ENCODE peak calls at places on chromosomes 2 and 18, in five cellular contexts. One of them, this sample, is unnamed.

GRCh38 chr18:79630266-79631095 is 49.1 kb upstream of the CTDP1 start:
- DNase-seq in AG10803: no peak
- DNase-seq in cardiac fibroblast: no peak
- DNase-seq in spleen: peak
- DNase-seq in WERI-Rb-1: peak
- DNase-seq in this sample: no peak

GRCh38 chr2:128091691-128092050 is 671 bp downstream of the UGGT1 start:
- DNase-seq in AG10803: peak
- DNase-seq in cardiac fibroblast: peak
- DNase-seq in spleen: no peak
- DNase-seq in WERI-Rb-1: no peak
- DNase-seq in this sample: peak

GRCh38 chr2:43184339-43184895 is 42.0 kb downstream of the ZFP36L2 start:
- DNase-seq in AG10803: peak
- DNase-seq in cardiac fibroblast: peak
- DNase-seq in spleen: no peak
- DNase-seq in WERI-Rb-1: no peak
- DNase-seq in this sample: peak

GRCh38 chr2:85951351-85952067 is 62.7 kb upstream of the ST3GAL5 start:
- DNase-seq in AG10803: no peak
- DNase-seq in cardiac fibroblast: no peak
- DNase-seq in spleen: no peak
- DNase-seq in WERI-Rb-1: no peak
- DNase-seq in this sample: peak

GRCh38 chr2:120579916-120580685 is 155.6 kb upstream of the GLI2 start:
- DNase-seq in AG10803: no peak
- DNase-seq in cardiac fibroblast: no peak
- DNase-seq in spleen: no peak
- DNase-seq in WERI-Rb-1: no peak
- DNase-seq in this sample: no peak

GRCh38 chr2:21431078-21431477 is 307.3 kb downstream of the TDRD15 start:
- DNase-seq in AG10803: no peak
- DNase-seq in cardiac fibroblast: no peak
- DNase-seq in spleen: no peak
- DNase-seq in WERI-Rb-1: no peak
- DNase-seq in this sample: no peak

GRCh38 chr18:55781481-55781957 is 193.5 kb upstream of the TCF4 start:
- DNase-seq in AG10803: peak
- DNase-seq in cardiac fibroblast: peak
- DNase-seq in spleen: no peak
- DNase-seq in WERI-Rb-1: peak
- DNase-seq in this sample: peak

GRCh38 chr2:10399358-10399757 is 48.8 kb downstream of the ODC1 start:
- DNase-seq in AG10803: no peak
- DNase-seq in cardiac fibroblast: no peak
- DNase-seq in spleen: no peak
- DNase-seq in WERI-Rb-1: no peak
- DNase-seq in this sample: no peak

GRCh38 chr2:23452853-23453420 is 68.0 kb downstream of the KLHL29 start:
- DNase-seq in AG10803: peak
- DNase-seq in cardiac fibroblast: peak
- DNase-seq in spleen: no peak
- DNase-seq in WERI-Rb-1: no peak
- DNase-seq in this sample: peak

GRCh38 chr2:120020554-120020953 is 7.7 kb downstream of the EPB41L5 start:
- DNase-seq in AG10803: no peak
- DNase-seq in cardiac fibroblast: no peak
- DNase-seq in spleen: no peak
- DNase-seq in WERI-Rb-1: no peak
- DNase-seq in this sample: no peak

GRCh38 chr2:136284226-136285119 is 166.5 kb upstream of the CXCR4 start:
- DNase-seq in AG10803: no peak
- DNase-seq in cardiac fibroblast: no peak
- DNase-seq in spleen: no peak
- DNase-seq in WERI-Rb-1: no peak
- DNase-seq in this sample: no peak

GRCh38 chr2:226552571-226553285 is 246.9 kb downstream of the IRS1 start:
- DNase-seq in AG10803: no peak
- DNase-seq in cardiac fibroblast: no peak
- DNase-seq in spleen: no peak
- DNase-seq in WERI-Rb-1: peak
- DNase-seq in this sample: no peak

DNA sequence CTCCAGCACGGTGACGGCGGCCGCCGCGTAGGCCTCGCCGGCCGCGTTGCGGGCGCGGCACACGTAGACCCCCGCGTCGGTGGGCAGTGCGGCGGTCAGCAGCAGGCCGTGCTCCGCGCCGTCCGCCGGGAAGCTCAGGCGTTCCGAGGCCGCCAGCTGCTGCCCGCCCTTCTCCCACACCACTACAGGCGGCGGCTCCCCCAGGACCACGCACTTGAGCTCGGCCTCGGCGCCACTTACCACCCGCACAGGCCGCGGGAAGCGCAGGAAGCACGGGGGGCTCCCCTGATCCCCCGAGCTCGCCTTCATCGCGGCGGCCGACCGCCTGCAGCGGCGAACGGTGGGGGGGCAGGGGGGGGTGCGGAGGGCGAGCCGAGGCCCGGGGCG is 422 bp downstream of the OBSL1 start:
- DNase-seq in AG10803: peak
- DNase-seq in cardiac fibroblast: peak
- DNase-seq in spleen: no peak
- DNase-seq in WERI-Rb-1: no peak
- DNase-seq in this sample: peak
- H3K4me3 ChIP-seq in AG10803: peak
- H3K4me3 ChIP-seq in cardiac fibroblast: peak
- H3K4me3 ChIP-seq in spleen: peak
- H3K4me3 ChIP-seq in WERI-Rb-1: peak
- H3K4me3 ChIP-seq in this sample: peak

DNA sequence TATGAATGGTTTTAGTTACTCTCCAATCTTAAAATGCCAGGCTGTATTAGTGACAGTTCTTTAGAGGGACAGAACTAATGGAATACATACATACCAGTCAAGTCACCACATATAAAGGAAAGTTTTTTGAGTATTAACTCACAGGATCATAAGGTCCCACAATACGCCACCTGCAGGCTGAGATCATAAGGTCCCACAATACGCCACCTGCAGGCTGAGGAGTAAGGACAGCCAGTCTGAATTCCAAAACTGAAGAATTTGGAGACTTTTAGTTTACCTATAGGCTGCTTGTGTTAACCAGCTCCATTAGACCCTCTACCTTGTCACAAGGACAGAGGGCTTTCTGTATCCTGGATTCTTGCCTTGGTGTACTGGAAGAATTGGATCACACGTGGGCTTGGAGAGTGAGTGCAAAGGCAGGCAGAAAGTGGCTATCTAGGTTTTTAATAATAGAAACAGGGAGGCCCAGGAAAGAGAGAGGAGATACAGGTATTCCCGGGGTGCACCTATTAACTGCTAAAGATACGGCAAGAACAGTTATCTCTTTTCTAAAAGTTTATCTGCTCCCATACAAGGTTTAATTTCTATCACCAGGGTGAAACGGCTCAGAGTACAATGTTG is 234.9 kb upstream of the CYRIA start:
- DNase-seq in AG10803: no peak
- DNase-seq in cardiac fibroblast: no peak
- DNase-seq in spleen: no peak
- DNase-seq in WERI-Rb-1: peak
- DNase-seq in this sample: peak
- TF ChIP-seq CTCF in AG10803: peak
- TF ChIP-seq CTCF in cardiac fibroblast: peak
- TF ChIP-seq CTCF in spleen: peak
- TF ChIP-seq CTCF in WERI-Rb-1: peak
- TF ChIP-seq CTCF in this sample: peak

DNA sequence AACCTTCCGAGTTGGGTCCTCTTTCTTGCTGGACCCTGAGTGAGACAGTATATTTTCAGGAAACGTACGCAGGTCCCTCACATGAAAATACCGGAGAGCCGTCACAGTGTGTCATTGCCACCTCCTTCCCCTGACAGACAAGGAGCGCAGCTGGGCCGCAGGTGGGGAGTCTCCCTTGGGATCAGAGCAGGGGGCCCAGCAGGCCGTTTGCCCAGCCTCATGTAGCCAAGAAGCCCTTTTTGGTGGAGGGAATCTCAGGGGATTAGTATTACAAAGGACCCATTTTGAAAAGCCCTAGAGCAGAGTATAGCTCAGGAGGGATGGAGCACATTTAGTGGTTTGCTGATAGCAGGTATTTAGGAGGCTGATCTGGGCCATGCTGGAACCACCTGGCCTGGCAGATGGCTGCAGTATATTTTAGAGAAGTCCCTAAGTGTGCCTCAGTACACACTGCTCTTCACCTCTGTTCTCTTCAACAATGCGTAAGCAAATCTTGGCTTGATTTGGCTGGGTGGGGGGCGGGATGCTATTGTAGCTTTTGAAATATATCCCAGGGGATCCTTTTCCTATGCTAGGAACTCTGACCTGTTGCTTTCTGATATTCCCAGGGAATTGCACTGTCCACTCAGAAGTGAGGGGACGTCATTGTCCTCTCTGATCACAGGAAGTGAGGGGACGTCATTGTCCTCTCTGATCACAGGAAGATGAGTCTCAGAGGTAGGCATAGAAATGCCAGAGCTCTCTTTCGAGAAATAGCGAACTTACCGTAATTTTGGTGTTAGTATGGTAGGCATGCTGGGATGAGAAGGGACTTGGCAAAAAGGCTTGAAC is 171.9 kb downstream of the HRH4 start:
- DNase-seq in AG10803: no peak
- DNase-seq in cardiac fibroblast: no peak
- DNase-seq in spleen: no peak
- DNase-seq in WERI-Rb-1: peak
- DNase-seq in this sample: no peak
- H3K4me3 ChIP-seq in AG10803: no peak
- H3K4me3 ChIP-seq in cardiac fibroblast: no peak
- H3K4me3 ChIP-seq in spleen: no peak
- H3K4me3 ChIP-seq in WERI-Rb-1: peak
- H3K4me3 ChIP-seq in this sample: no peak

GRCh38 chr2:113979172-113980128 is 89.6 kb downstream of the ACTR3 start:
- DNase-seq in AG10803: no peak
- DNase-seq in cardiac fibroblast: no peak
- DNase-seq in spleen: peak
- DNase-seq in WERI-Rb-1: peak
- DNase-seq in this sample: no peak
- TF ChIP-seq CTCF in AG10803: peak
- TF ChIP-seq CTCF in cardiac fibroblast: peak
- TF ChIP-seq CTCF in spleen: peak
- TF ChIP-seq CTCF in WERI-Rb-1: peak
- TF ChIP-seq CTCF in this sample: peak